ENCODE peak calls at places on chromosomes 13 and 19, in ten cellular contexts. O, T, J, S, G, W, P, H, A and Z are unnamed samples.

GRCh38 chr13:80164451-80164850 is 176.5 kb downstream of the SPRY2 start:
- DNase-seq in O (no peak), A (no peak), S (no peak), J (no peak), P (no peak), W (no peak), T (no peak), G (no peak), H (no peak), Z (no peak)

GRCh38 chr13:49248433-49249002 is 793 bp downstream of the CDADC1 start:
- DNase-seq in J (no peak), P (peak; percentile 3), H (no peak), W (peak; percentile 60), S (peak; percentile 37), A (no peak), G (no peak), O (no peak), T (no peak), Z (peak; percentile 3)

GRCh38 chr13:60267498-60268202 is 103.9 kb upstream of the DIAPH3 start:
- DNase-seq in A (peak; percentile 80), S (peak; percentile 3), O (peak; percentile 6), H (no peak), J (peak; percentile 2), W (peak; percentile 4), G (no peak), T (no peak), P (no peak), Z (peak; percentile 5)

GRCh38 chr19:56838930-56839664 is 1.4 kb downstream of the PEG3 start:
- DNase-seq in J (peak; percentile 77), A (no peak), P (no peak), H (no peak), O (peak; percentile 6), G (no peak), W (peak; percentile 71), S (peak; percentile 31), T (peak; percentile 40), Z (peak; percentile 25)

GRCh38 chr19:50801107-50801506 is 10.9 kb downstream of the ACP4 start:
- DNase-seq in G (no peak), S (no peak), H (no peak), J (no peak), T (no peak), O (no peak), A (no peak), W (no peak), P (no peak), Z (no peak)

GRCh38 chr13:20860844-20861243 is 41.7 kb downstream of the XPO4 start:
- DNase-seq in P (no peak), W (no peak), J (no peak), S (no peak), A (no peak), H (no peak), G (no peak), O (no peak), T (no peak), Z (no peak)

GRCh38 chr13:30607908-30608307 is 9.8 kb upstream of the USPL1 start:
- DNase-seq in J (no peak), W (no peak), P (no peak), T (no peak), O (peak; percentile 73), G (no peak), S (peak; percentile 60), A (no peak), H (no peak), Z (peak; percentile 86)

GRCh38 chr19:23554548-23554947 is 132.5 kb downstream of the ZNF675 start:
- DNase-seq in P (no peak), G (no peak), J (no peak), W (no peak), H (no peak), T (no peak), O (no peak), S (peak; percentile 2), A (no peak), Z (no peak)

GRCh38 chr13:46211116-46211515 is 612 bp upstream of the LRRC63 start:
- DNase-seq in P (no peak), A (no peak), J (no peak), T (no peak), W (no peak), H (no peak), O (peak; percentile 29), S (peak; percentile 13), G (no peak), Z (peak; percentile 21)

GRCh38 chr19:11423804-11424318 is 4.7 kb upstream of the RGL3 start:
- DNase-seq in J (no peak), P (no peak), H (no peak), G (no peak), T (no peak), W (no peak), O (no peak), S (no peak), A (peak; percentile 43), Z (peak; percentile 63)

GRCh38 chr19:16180611-16181010 is 4.6 kb upstream of the FAM32A start:
- DNase-seq in S (peak; percentile 70), T (no peak), O (no peak), W (peak; percentile 75), H (no peak), P (no peak), A (no peak), J (peak; percentile 60), G (no peak), Z (no peak)

GRCh38 chr19:15629003-15629880 is 11.5 kb upstream of the CYP4F3 start:
- DNase-seq in J (peak; percentile 53), H (peak; percentile 64), P (peak; percentile 40), W (peak; percentile 50), O (peak; percentile 84), S (peak; percentile 59), A (peak; percentile 72), T (no peak), G (peak; percentile 30), Z (peak; percentile 78)